ENCODE peak calls at places on chromosome 16, in five cellular contexts. M, Q, P, G and T are unnamed samples.

GRCh38 chr16:56667581-56668571 is at the start of gene MT1G:
- DNase-seq in Q (no peak), M (no peak), P (peak), G (no peak), T (no peak)

GRCh38 chr16:4698321-4699029 is 5.1 kb downstream of the NUDT16L1 start:
- DNase-seq in M (no peak), G (no peak), P (no peak), Q (no peak), T (no peak)

GRCh38 chr16:77223184-77223583 is 24.0 kb downstream of the SYCE1L start:
- DNase-seq in G (peak), Q (no peak), P (no peak), M (no peak), T (no peak)

GRCh38 chr16:6279261-6279660 is 1053.4 kb upstream of the RBFOX1 start:
- DNase-seq in P (no peak), Q (no peak), G (no peak), M (no peak), T (no peak)

GRCh38 chr16:50371036-50371716 is 2.4 kb upstream of the BRD7 start:
- DNase-seq in G (no peak), P (no peak), M (no peak), Q (no peak), T (no peak)

GRCh38 chr16:19685176-19685575 is 32.9 kb downstream of the KNOP1 start:
- DNase-seq in M (no peak), P (no peak), G (no peak), Q (no peak), T (no peak)

GRCh38 chr16:11669380-11670146 is 1.3 kb downstream of the SNN start:
- DNase-seq in P (peak), Q (no peak), G (peak), M (no peak), T (no peak)

GRCh38 chr16:87297918-87298631 is 19.1 kb downstream of the C16orf95 start:
- DNase-seq in G (no peak), M (no peak), P (no peak), Q (no peak), T (no peak)

GRCh38 chr16:69195371-69196029 is 8.5 kb downstream of the SNTB2 start:
- DNase-seq in Q (no peak), M (no peak), G (peak), P (no peak), T (no peak)

GRCh38 chr16:4261557-4262172 is 11.2 kb downstream of the TFAP4 start:
- DNase-seq in P (no peak), M (no peak), G (no peak), Q (no peak), T (no peak)

GRCh38 chr16:30148101-30148500 is 25.1 kb upstream of the MAPK3 start:
- DNase-seq in G (no peak), P (no peak), M (no peak), Q (no peak), T (no peak)

GRCh38 chr16:69107311-69107962 is 2.0 kb downstream of the HAS3 start:
- DNase-seq in Q (no peak), G (no peak), P (no peak), M (no peak), T (no peak)

GRCh38 chr16:75385507-75386152 is 47.7 kb downstream of the CFDP1 start:
- DNase-seq in P (no peak), Q (no peak), G (no peak), M (peak), T (peak)

GRCh38 chr16:57762365-57763289 is 27.1 kb downstream of the KATNB1 start:
- DNase-seq in Q (no peak), G (no peak), P (no peak), M (no peak), T (no peak)

GRCh38 chr16:3131755-3132377 is 3.0 kb upstream of the ZNF213 start:
- DNase-seq in P (no peak), Q (no peak), G (no peak), M (no peak), T (no peak)